ENCODE peak calls at places on chromosomes 2 and 18, in four cellular contexts. D is GM12878, Y is K562, P is HepG2. K is an unnamed sample.
A peak's percentile ranks its signal among the peaks of the same experiment; 100 is the strongest.

GRCh38 chr2:160039166-160039903 is 23.1 kb downstream of the PLA2R1 start:
- DNase-seq in D (no peak), Y (no peak), P (no peak), K (no peak)

GRCh38 chr2:232942831-232943230 is 70.2 kb downstream of the NGEF start:
- DNase-seq in D (no peak), Y (no peak), P (no peak), K (no peak)

GRCh38 chr2:42385225-42385624 is 24.2 kb upstream of the COX7A2L start:
- DNase-seq in D (no peak), Y (no peak), P (peak; percentile 58), K (no peak)

GRCh38 chr2:189576361-189576760 is 4.2 kb downstream of the SLC40A1 start:
- DNase-seq in D (no peak), Y (no peak), P (no peak), K (no peak)

GRCh38 chr2:68768461-68768860 is 33.9 kb downstream of the ARHGAP25 start:
- DNase-seq in D (no peak), Y (no peak), P (no peak), K (no peak)

GRCh38 chr2:18799397-18799796 is 210.0 kb upstream of the NT5C1B start:
- DNase-seq in D (no peak), Y (no peak), P (no peak), K (no peak)

GRCh38 chr2:145551661-145552060 is 1031.7 kb upstream of the ZEB2 start:
- DNase-seq in D (no peak), Y (no peak), P (no peak), K (no peak)

GRCh38 chr18:23912356-23912755 is 102.2 kb upstream of the TTC39C start:
- DNase-seq in D (no peak), Y (no peak), P (no peak), K (no peak)

GRCh38 chr2:86454238-86454637 is 13.1 kb downstream of the KDM3A start:
- DNase-seq in D (no peak), Y (no peak), P (no peak), K (no peak)

GRCh38 chr2:61853086-61853847 is 593 bp downstream of the FAM161A start:
- DNase-seq in D (no peak), Y (peak; percentile 48), P (peak; percentile 64), K (peak; percentile 15)

GRCh38 chr18:24704921-24705620 is 244.6 kb downstream of the HRH4 start:
- DNase-seq in D (no peak), Y (no peak), P (no peak), K (no peak)

GRCh38 chr2:101277111-101277510 is 24.4 kb downstream of the CNOT11 start:
- DNase-seq in D (no peak), Y (no peak), P (no peak), K (no peak)

GRCh38 chr18:49018961-49019445 is 68.2 kb upstream of the SMAD7 start:
- DNase-seq in D (no peak), Y (no peak), P (no peak), K (peak; percentile 44)

GRCh38 chr2:6370753-6371152 is 495.0 kb downstream of the CMPK2 start:
- DNase-seq in D (no peak), Y (no peak), P (no peak), K (no peak)

GRCh38 chr18:47928466-47928865 is 2.0 kb downstream of the SMAD2 start:
- DNase-seq in D (no peak), Y (no peak), P (no peak), K (no peak)

DNA sequence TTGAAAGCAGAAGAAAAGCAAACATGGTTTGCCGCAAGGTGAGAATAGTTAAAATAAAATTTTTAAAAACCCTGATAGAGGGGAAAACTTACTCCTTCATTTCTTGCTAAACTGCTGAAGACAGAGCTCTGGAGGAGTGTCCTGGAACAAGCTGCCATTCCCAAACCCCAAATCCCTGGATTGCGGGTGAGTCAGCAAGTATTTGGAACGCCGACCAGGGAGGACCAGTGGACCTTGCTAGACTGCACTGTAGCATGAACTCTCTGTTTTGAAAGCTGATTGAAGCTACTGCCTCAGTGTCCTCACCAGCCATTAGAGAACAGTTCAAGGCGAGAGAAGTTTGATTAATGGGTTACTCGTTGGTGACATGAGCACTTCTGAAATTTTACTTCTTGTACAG is 99.4 kb upstream of the RASGRP3 start:
- DNase-seq in D (no peak), Y (no peak), P (no peak), K (no peak)
- TF ChIP-seq CREB1 in D (no peak), Y (no peak), P (no peak), K (no peak)

DNA sequence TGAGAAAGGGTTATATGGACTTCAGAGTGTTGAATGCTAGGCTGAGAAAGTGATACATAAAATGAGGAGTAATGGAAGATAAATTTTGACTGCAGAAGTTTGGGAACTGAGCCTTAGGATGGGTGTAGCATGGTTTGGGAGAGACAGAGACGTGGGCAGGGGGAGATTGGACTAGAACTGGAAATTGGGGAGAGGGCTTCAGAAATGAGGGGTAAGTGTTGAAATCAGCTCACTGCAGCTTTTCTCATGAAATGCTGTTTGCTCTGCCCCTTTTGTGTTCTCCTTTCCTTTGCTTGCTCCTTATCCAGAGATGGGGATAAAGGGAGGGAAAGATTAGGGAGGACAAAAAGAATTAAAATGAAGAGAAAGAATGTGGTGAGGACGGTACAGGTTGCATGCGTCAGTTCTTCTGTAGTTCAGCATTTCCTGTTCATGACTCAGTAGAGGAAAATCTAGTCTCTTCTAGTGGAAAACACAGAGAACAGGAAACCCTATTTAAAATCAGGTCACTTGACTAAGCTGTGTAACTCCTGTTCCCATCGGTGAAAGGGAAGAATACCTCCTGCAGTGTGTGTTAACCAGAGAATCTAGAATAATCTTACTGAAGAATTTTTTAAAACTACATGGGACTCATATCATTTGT is 105.6 kb downstream of the CRIM1 start:
- DNase-seq in D (peak; percentile 9), Y (no peak), P (peak; percentile 46), K (no peak)
- TF ChIP-seq ATF2 in D (no peak), Y (no peak), P (no peak), K (no peak)

DNA sequence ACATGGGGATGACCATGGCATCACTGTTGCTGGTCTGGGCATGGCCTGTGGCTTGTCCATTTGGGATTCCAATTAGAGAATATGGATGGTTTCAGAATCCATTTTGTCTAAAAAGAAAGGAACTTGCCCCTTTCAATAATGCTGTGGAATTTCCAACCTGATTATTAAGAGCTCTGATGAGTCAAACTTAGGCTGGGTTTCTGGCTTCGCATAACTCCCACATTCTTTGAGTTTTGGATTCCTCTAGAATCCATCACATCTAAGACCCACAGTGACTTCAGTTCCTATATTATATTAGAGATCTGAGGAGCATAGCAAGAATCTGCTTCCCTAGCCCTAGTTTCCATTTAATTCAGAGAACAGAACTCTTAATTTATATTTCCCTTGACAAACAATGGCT is 531.5 kb downstream of the TNS1 start:
- DNase-seq in D (no peak), Y (no peak), P (no peak), K (no peak)
- TF ChIP-seq TAF1 in D (no peak), Y (no peak), P (no peak), K (no peak)

GRCh38 chr18:28808373-28808772 is 631.4 kb upstream of the CDH2 start:
- DNase-seq in D (no peak), Y (no peak), P (no peak), K (no peak)

GRCh38 chr18:28805491-28805890 is 628.6 kb upstream of the CDH2 start:
- DNase-seq in D (no peak), Y (no peak), P (no peak), K (no peak)

GRCh38 chr18:28804512-28805214 is 627.7 kb upstream of the CDH2 start:
- DNase-seq in D (no peak), Y (no peak), P (no peak), K (no peak)

GRCh38 chr18:28801876-28802275 is 624.9 kb upstream of the CDH2 start:
- DNase-seq in D (no peak), Y (no peak), P (no peak), K (no peak)

GRCh38 chr18:28802546-28802945 is 625.6 kb upstream of the CDH2 start:
- DNase-seq in D (no peak), Y (no peak), P (no peak), K (no peak)
- TF ChIP-seq CREB1 in D (no peak), Y (no peak), P (no peak), K (no peak)

DNA sequence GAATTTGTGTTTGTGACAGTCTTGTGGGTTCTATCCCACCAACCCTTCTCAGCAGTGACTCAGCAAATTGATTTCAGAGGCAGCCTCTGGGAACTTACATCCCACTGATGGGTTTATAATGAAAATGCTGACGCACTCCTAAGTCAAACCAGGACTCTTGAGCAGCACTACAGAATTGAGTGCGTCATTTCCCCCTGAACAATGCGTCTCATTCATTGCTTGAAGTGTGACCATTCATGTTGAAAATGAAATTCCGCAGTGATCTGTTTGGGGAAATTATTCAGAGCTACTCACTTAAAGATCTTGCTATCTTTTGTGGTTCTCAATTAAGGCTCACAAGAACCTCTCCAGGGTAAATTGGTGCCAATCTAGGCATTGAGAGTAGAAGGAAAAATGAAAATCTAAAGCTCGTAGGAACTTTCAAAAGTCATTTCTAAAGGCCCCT is 417.7 kb upstream of the SLC14A2 start:
- DNase-seq in D (peak; percentile 88), Y (no peak), P (no peak), K (no peak)
- TF ChIP-seq ATF2 in D (peak; percentile 90), Y (no peak), P (no peak), K (no peak)

K was measured in H1.